ENCODE peak calls at places on chromosomes 3 and 15, in seven cellular contexts. I is coronary artery; X is CD8-positive, alpha-beta memory T cell; V is brain microvascular endothelial cell; Y is GM23338; L is epithelial cell of esophagus; D is cardiac muscle cell. P is an unnamed sample.

GRCh38 chr15:44729394-44729913 is 6.9 kb upstream of the TRIM69 start:
- DNase-seq in I (no peak), Y (peak), V (no peak), D (no peak), X (no peak), L (peak), P (no peak)

GRCh38 chr3:189530822-189531221 is 100.4 kb upstream of the TP63 start:
- DNase-seq in V (no peak), D (no peak), Y (no peak), I (no peak), X (no peak), L (no peak), P (peak)

GRCh38 chr3:101066776-101067175 is 73.6 kb upstream of the ABI3BP start:
- DNase-seq in X (no peak), Y (no peak), D (no peak), V (peak), I (no peak), L (peak), P (peak)

GRCh38 chr3:45537960-45538640 is 56.5 kb upstream of the LIMD1 start:
- DNase-seq in I (no peak), L (no peak), X (no peak), V (no peak), D (peak), Y (no peak), P (peak)

GRCh38 chr3:136021798-136022197 is 56.3 kb downstream of the PPP2R3A start:
- DNase-seq in Y (no peak), D (no peak), X (no peak), I (no peak), L (no peak), V (no peak), P (peak)

GRCh38 chr15:43792761-43793493 is 807 bp downstream of the SERF2 start:
- DNase-seq in X (peak), L (peak), Y (peak), D (peak), I (no peak), V (no peak), P (peak)

GRCh38 chr3:19216669-19217337 is 68.5 kb downstream of the KCNH8 start:
- DNase-seq in L (no peak), Y (no peak), V (no peak), X (no peak), D (no peak), I (no peak), P (no peak)

GRCh38 chr15:70356919-70357318 is 259.2 kb upstream of the TLE3 start:
- DNase-seq in I (peak), V (peak), Y (no peak), D (no peak), X (no peak), L (no peak), P (no peak)

GRCh38 chr15:62394079-62394478 is 229.0 kb upstream of the C2CD4B start:
- DNase-seq in X (no peak), D (no peak), V (no peak), L (no peak), I (no peak), Y (no peak), P (peak)

GRCh38 chr15:66842710-66843441 is 140.8 kb downstream of the SMAD6 start:
- DNase-seq in V (peak), D (peak), I (peak), L (peak), X (no peak), Y (peak), P (peak)

GRCh38 chr3:46129588-46130272 is 78.4 kb downstream of the CCR1 start:
- DNase-seq in V (no peak), Y (no peak), L (no peak), I (no peak), D (no peak), X (no peak), P (no peak)

GRCh38 chr15:81103857-81104256 is 30.2 kb upstream of the CFAP161 start:
- DNase-seq in I (no peak), X (no peak), V (no peak), L (no peak), Y (no peak), D (no peak), P (no peak)

GRCh38 chr3:25218362-25218761 is 209.7 kb upstream of the RARB start:
- DNase-seq in V (no peak), Y (no peak), X (no peak), D (no peak), I (no peak), L (no peak), P (no peak)

GRCh38 chr15:70214266-70214665 is 116.5 kb upstream of the TLE3 start:
- DNase-seq in X (no peak), L (no peak), V (no peak), Y (no peak), I (no peak), D (no peak), P (no peak)

GRCh38 chr15:81155375-81156218 is 21.5 kb downstream of the CFAP161 start:
- DNase-seq in V (peak), L (peak), I (no peak), Y (peak), D (peak), X (peak), P (peak)

GRCh38 chr15:58453931-58454793 is 22.4 kb downstream of the LIPC start:
- DNase-seq in L (no peak), X (no peak), V (no peak), D (no peak), Y (no peak), I (no peak), P (no peak)

GRCh38 chr3:128804017-128804816 is 75.2 kb upstream of the ACAD9 start:
- DNase-seq in I (no peak), D (no peak), Y (peak), L (no peak), X (peak), V (peak), P (peak)

GRCh38 chr3:75781079-75781745 is 4.1 kb downstream of the ZNF717 start:
- DNase-seq in D (no peak), I (no peak), X (no peak), Y (no peak), L (peak), V (no peak), P (no peak)

GRCh38 chr15:73928971-73929627 is 2.8 kb downstream of the LOXL1 start:
- DNase-seq in D (peak), I (no peak), Y (no peak), X (no peak), L (no peak), V (no peak), P (peak)

GRCh38 chr3:59121346-59122144 is 71.7 kb upstream of the CFAP20DC start:
- DNase-seq in I (no peak), X (no peak), Y (peak), V (no peak), L (no peak), D (no peak), P (no peak)

GRCh38 chr3:126537730-126538281 is 13.9 kb downstream of the CHST13 start:
- DNase-seq in L (no peak), D (no peak), V (no peak), I (no peak), Y (no peak), X (no peak), P (peak)

GRCh38 chr15:74768771-74769342 is 13.0 kb upstream of the CSK start:
- DNase-seq in Y (peak), L (peak), I (peak), V (peak), X (peak), D (peak), P (peak)

GRCh38 chr3:194659778-194660177 is 12.2 kb downstream of the LSG1 start:
- DNase-seq in Y (no peak), X (no peak), I (no peak), L (no peak), V (no peak), D (no peak), P (no peak)

GRCh38 chr3:159233734-159234133 is 431.9 kb downstream of the MFSD1 start:
- DNase-seq in Y (no peak), D (no peak), V (no peak), I (no peak), X (no peak), L (no peak), P (no peak)

GRCh38 chr3:128502712-128503111 is 9.7 kb upstream of the GATA2 start:
- DNase-seq in Y (no peak), L (no peak), D (no peak), V (no peak), X (no peak), I (peak), P (no peak)

GRCh38 chr3:72681598-72681997 is 166.6 kb downstream of the SHQ1 start:
- DNase-seq in Y (no peak), X (no peak), V (no peak), D (no peak), L (no peak), I (no peak), P (no peak)

GRCh38 chr3:119557874-119558264 is 1.5 kb downstream of the CD80 start:
- DNase-seq in V (no peak), I (no peak), Y (no peak), L (no peak), D (no peak), X (no peak), P (no peak)

GRCh38 chr3:61889259-61889658 is 327.9 kb downstream of the PTPRG start:
- DNase-seq in V (no peak), X (no peak), Y (no peak), I (no peak), D (no peak), L (no peak), P (no peak)

GRCh38 chr3:3798641-3799113 is 554 bp upstream of the LRRN1 start:
- DNase-seq in D (peak), V (no peak), X (peak), L (no peak), I (no peak), Y (peak), P (no peak)

GRCh38 chr15:58361291-58361759 is 70.5 kb upstream of the LIPC start:
- DNase-seq in V (peak), L (peak), Y (no peak), I (no peak), X (no peak), D (no peak), P (peak)

GRCh38 chr15:88627463-88627862 is 6.3 kb downstream of the AEN start:
- DNase-seq in D (no peak), Y (no peak), V (no peak), X (peak), L (peak), I (no peak), P (no peak)

GRCh38 chr3:101223016-101223415 is 97.4 kb downstream of the IMPG2 start:
- DNase-seq in V (no peak), Y (no peak), X (no peak), I (no peak), L (peak), D (no peak), P (no peak)

GRCh38 chr3:76756578-76756977 is 283.3 kb upstream of the ROBO2 start:
- DNase-seq in V (no peak), Y (no peak), X (no peak), D (no peak), I (no peak), L (peak), P (no peak)

GRCh38 chr3:192571197-192571791 is 156.0 kb downstream of the FGF12 start:
- DNase-seq in Y (no peak), L (peak), X (no peak), I (peak), D (no peak), V (peak), P (peak)

GRCh38 chr15:87712211-87712610 is 544.3 kb downstream of the NTRK3 start:
- DNase-seq in Y (no peak), V (no peak), X (no peak), D (peak), I (peak), L (no peak), P (no peak)

GRCh38 chr15:28915935-28916334 is 30.2 kb downstream of the APBA2 start:
- DNase-seq in D (no peak), L (no peak), V (no peak), X (no peak), Y (no peak), I (no peak), P (no peak)

GRCh38 chr15:41689834-41690233 is 29.6 kb downstream of the MGA start:
- DNase-seq in Y (no peak), X (no peak), L (no peak), D (no peak), V (no peak), I (no peak), P (no peak)

GRCh38 chr15:29765234-29765841 is 56.9 kb downstream of the TJP1 start:
- DNase-seq in Y (no peak), X (no peak), L (no peak), D (no peak), V (no peak), I (no peak), P (no peak)

GRCh38 chr3:58665410-58665809 is 1.2 kb downstream of the FAM3D start:
- DNase-seq in I (no peak), V (no peak), L (no peak), D (no peak), X (no peak), Y (no peak), P (no peak)

GRCh38 chr15:36886135-36887011 is 214.0 kb downstream of the MEIS2 start:
- DNase-seq in X (no peak), V (no peak), D (no peak), L (no peak), I (no peak), Y (peak), P (no peak)
- H3K4me3 ChIP-seq in X (no peak), V (no peak), D (peak), L (no peak), I (no peak), Y (peak), P (no peak)

DNA sequence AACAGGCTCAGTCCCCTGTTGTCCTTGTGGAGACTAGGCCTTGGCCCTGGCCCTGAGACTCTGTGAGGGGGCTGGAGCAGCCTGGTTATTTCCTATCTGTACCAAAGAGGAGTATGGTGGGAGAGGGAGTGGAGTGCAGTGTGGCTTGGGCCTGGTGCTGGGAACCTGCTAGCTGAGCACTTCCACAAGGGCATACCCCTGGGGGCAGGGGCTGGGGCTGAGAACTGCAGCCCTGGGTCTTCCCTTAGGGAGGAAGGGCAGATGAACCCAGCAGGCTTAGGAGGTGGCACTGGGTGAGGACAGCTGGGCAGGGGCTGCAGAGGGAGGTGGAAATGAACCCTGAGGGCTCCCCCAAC is 3.5 kb upstream of the CHST14 start:
- DNase-seq in L (no peak), Y (no peak), V (no peak), D (no peak), X (no peak), I (no peak), P (no peak)
- H3K4me3 ChIP-seq in L (no peak), Y (no peak), V (no peak), D (no peak), X (no peak), I (no peak), P (no peak)

GRCh38 chr3:187042062-187042745 is 97.1 kb downstream of the RPL39L start:
- DNase-seq in X (no peak), I (no peak), D (no peak), Y (no peak), V (no peak), L (no peak), P (no peak)
- H3K4me3 ChIP-seq in X (no peak), I (no peak), D (no peak), Y (no peak), V (no peak), L (no peak), P (no peak)

GRCh38 chr3:40920041-40920440 is 279.3 kb upstream of the CTNNB1 start:
- DNase-seq in L (peak), Y (peak), V (peak), D (no peak), X (no peak), I (peak), P (peak)
- H3K4me3 ChIP-seq in L (no peak), Y (no peak), V (no peak), D (no peak), X (no peak), I (no peak), P (no peak)

GRCh38 chr3:107933450-107933849 is 157.4 kb downstream of the CD47 start:
- DNase-seq in Y (no peak), X (no peak), L (no peak), D (no peak), V (no peak), I (no peak), P (no peak)

GRCh38 chr3:107928084-107928445 is 162.8 kb downstream of the CD47 start:
- DNase-seq in I (no peak), L (peak), Y (peak), D (peak), X (no peak), V (peak), P (peak)

DNA sequence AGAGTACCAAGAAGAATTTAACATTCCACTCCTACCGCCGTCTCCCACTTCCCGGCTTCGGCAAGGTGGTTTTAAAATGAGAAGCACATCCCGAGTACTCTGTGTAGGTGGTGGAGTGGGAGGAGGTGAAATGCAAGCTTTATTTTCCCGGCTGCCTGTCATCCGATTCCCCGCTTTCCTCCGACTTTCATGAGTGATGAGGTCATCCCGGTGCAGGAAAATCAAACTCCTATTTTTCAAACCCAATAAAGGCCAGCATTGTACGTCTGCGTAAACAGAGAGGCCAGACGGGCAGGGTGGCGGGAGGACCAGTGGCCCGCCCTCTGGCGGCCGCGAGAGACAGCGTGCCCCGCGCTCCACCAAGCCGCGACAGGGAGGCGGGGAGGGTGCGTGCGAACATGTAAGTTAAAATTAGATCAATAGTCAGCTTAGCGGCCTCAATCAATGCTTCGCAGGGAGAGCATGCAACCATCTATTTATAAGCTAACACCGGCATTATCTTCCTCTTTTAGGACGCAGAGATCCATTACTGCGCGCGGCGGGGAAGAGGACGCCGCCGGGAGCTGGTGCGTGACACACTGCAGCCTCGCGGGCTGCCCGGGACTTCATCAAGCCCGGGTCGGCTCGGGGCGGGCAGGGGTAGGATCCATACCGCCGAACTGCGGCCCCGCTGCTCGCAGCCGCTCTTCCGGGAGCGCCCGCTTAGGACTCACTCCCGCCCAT is 163.3 kb downstream of the CD47 start:
- DNase-seq in Y (peak), D (peak), X (peak), I (no peak), L (peak), V (peak), P (peak)
- H3K4me3 ChIP-seq in Y (peak), D (peak), X (peak), I (peak), L (peak), V (peak), P (peak)

DNA sequence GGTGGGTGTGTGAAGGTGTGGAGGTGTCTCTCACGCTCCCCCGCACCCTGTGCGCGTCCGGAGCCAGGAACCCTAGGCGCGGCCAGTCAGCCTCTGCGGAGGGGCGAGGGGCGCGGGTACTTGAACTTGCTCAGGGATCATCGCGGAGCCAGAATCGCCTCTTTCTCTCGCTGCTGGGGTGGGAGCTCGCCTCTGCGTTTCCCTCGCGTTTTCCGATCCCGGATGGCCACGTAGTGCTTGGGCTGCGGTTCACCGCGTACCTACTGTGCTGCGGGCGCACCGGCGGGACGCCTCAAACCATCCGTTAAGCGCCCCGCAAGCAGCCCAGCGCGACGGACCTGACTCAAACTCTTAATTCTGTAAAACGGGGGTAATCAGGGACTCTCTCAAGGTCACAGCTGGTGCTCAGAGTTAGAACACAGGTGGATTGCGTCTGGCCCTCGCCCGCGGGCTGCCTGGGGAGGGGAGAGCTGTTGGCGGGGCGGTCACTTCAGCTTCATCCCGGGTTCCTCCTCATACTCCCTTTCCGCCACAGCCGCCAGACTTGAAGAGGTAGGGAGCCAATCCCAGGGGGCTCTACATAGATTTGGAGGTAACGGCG is 686 bp downstream of the MYRIP start:
- DNase-seq in Y (peak), X (no peak), L (no peak), V (no peak), I (no peak), D (peak), P (no peak)
- H3K4me3 ChIP-seq in Y (peak), X (no peak), L (peak), V (no peak), I (peak), D (peak), P (peak)

GRCh38 chr15:60079210-60079609 is 75.1 kb downstream of the FOXB1 start:
- DNase-seq in V (no peak), L (peak), I (no peak), X (no peak), Y (peak), D (peak), P (no peak)
- H3K4me3 ChIP-seq in V (no peak), L (no peak), I (no peak), X (no peak), Y (no peak), D (no peak), P (no peak)

DNA sequence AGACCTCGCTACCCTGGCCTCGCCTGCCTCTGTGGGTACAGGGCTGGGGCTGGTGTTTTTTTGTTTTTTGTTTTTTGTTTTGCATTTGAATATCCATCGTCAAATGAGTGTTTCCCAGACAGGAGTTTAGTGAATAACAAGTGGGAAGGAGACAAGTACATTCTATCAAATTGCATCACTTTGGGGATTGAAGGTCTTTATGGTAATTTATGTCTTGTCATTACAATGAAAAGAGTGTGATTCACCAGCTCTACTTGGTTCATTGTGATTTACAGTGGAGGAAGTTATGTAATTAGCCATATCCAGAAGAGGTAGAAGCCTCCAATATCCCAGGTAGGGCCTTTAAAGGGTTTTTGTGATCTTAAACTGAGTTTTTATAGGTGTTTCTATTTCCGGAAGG is 161.0 kb upstream of the UBE2E1 start:
- DNase-seq in L (peak), D (no peak), Y (peak), X (no peak), V (no peak), I (no peak), P (no peak)
- H3K4me3 ChIP-seq in L (no peak), D (no peak), Y (no peak), X (no peak), V (no peak), I (no peak), P (no peak)

GRCh38 chr15:90002428-90002844 is 1.3 kb downstream of the ZNF710 start:
- DNase-seq in V (no peak), D (peak), Y (peak), X (peak), L (peak), I (no peak), P (peak)
- H3K4me3 ChIP-seq in V (peak), D (peak), Y (peak), X (peak), L (peak), I (peak), P (peak)

P was measured in AG10803.